ENCODE peak calls at places on chromosomes 16 and 17, in eight cellular contexts. One of them, this sample, is unnamed.

GRCh38 chr17:75684924-75685323 is 17.8 kb downstream of the SAP30BP start:
- DNase-seq in ascending aorta: no peak
- DNase-seq in H9: no peak
- DNase-seq in GM23338: no peak
- DNase-seq in lower lobe of right lung: peak; percentile 61
- DNase-seq in adrenal gland: no peak
- DNase-seq in endothelial cell of umbilical vein: no peak
- DNase-seq in Panc1: no peak
- DNase-seq in this sample: no peak

GRCh38 chr16:14522617-14523135 is 107.4 kb downstream of the PARN start:
- DNase-seq in ascending aorta: no peak
- DNase-seq in H9: no peak
- DNase-seq in GM23338: no peak
- DNase-seq in lower lobe of right lung: no peak
- DNase-seq in adrenal gland: no peak
- DNase-seq in endothelial cell of umbilical vein: no peak
- DNase-seq in Panc1: no peak
- DNase-seq in this sample: no peak

GRCh38 chr16:48963901-48964615 is 317.6 kb downstream of the CBLN1 start:
- DNase-seq in ascending aorta: no peak
- DNase-seq in H9: no peak
- DNase-seq in GM23338: no peak
- DNase-seq in lower lobe of right lung: no peak
- DNase-seq in adrenal gland: no peak
- DNase-seq in endothelial cell of umbilical vein: no peak
- DNase-seq in Panc1: peak; percentile 61
- DNase-seq in this sample: no peak

GRCh38 chr16:11354733-11355574 is 9.7 kb downstream of the RMI2 start:
- DNase-seq in ascending aorta: no peak
- DNase-seq in H9: no peak
- DNase-seq in GM23338: no peak
- DNase-seq in lower lobe of right lung: peak; percentile 56
- DNase-seq in adrenal gland: peak; percentile 38
- DNase-seq in endothelial cell of umbilical vein: no peak
- DNase-seq in Panc1: no peak
- DNase-seq in this sample: no peak

GRCh38 chr16:85369741-85370528 is 243.2 kb upstream of the GSE1 start:
- DNase-seq in ascending aorta: no peak
- DNase-seq in H9: peak; percentile 74
- DNase-seq in GM23338: peak; percentile 79
- DNase-seq in lower lobe of right lung: peak; percentile 79
- DNase-seq in adrenal gland: peak; percentile 85
- DNase-seq in endothelial cell of umbilical vein: no peak
- DNase-seq in Panc1: no peak
- DNase-seq in this sample: peak; percentile 14

GRCh38 chr16:85573696-85574641 is 39.2 kb upstream of the GSE1 start:
- DNase-seq in ascending aorta: no peak
- DNase-seq in H9: no peak
- DNase-seq in GM23338: no peak
- DNase-seq in lower lobe of right lung: no peak
- DNase-seq in adrenal gland: peak; percentile 56
- DNase-seq in endothelial cell of umbilical vein: peak; percentile 82
- DNase-seq in Panc1: no peak
- DNase-seq in this sample: no peak

GRCh38 chr16:67024384-67024896 is 4.5 kb upstream of the CBFB start:
- DNase-seq in ascending aorta: no peak
- DNase-seq in H9: no peak
- DNase-seq in GM23338: no peak
- DNase-seq in lower lobe of right lung: no peak
- DNase-seq in adrenal gland: peak; percentile 13
- DNase-seq in endothelial cell of umbilical vein: no peak
- DNase-seq in Panc1: no peak
- DNase-seq in this sample: no peak

GRCh38 chr16:69417537-69418199 is 6.8 kb upstream of the CYB5B start:
- DNase-seq in ascending aorta: no peak
- DNase-seq in H9: peak; percentile 79
- DNase-seq in GM23338: peak; percentile 64
- DNase-seq in lower lobe of right lung: no peak
- DNase-seq in adrenal gland: peak; percentile 64
- DNase-seq in endothelial cell of umbilical vein: peak; percentile 64
- DNase-seq in Panc1: peak; percentile 85
- DNase-seq in this sample: no peak

GRCh38 chr17:68033636-68034451 is 1.7 kb upstream of the KPNA2 start:
- DNase-seq in ascending aorta: no peak
- DNase-seq in H9: peak; percentile 97
- DNase-seq in GM23338: peak; percentile 98
- DNase-seq in lower lobe of right lung: no peak
- DNase-seq in adrenal gland: no peak
- DNase-seq in endothelial cell of umbilical vein: peak; percentile 68
- DNase-seq in Panc1: no peak
- DNase-seq in this sample: no peak

GRCh38 chr17:50277357-50277754 is 3.1 kb downstream of the TMEM92 start:
- DNase-seq in ascending aorta: no peak
- DNase-seq in H9: peak; percentile 35
- DNase-seq in GM23338: no peak
- DNase-seq in lower lobe of right lung: no peak
- DNase-seq in adrenal gland: no peak
- DNase-seq in endothelial cell of umbilical vein: no peak
- DNase-seq in Panc1: no peak
- DNase-seq in this sample: no peak

GRCh38 chr17:67025216-67025792 is 19.1 kb upstream of the CACNG1 start:
- DNase-seq in ascending aorta: no peak
- DNase-seq in H9: no peak
- DNase-seq in GM23338: no peak
- DNase-seq in lower lobe of right lung: peak; percentile 64
- DNase-seq in adrenal gland: no peak
- DNase-seq in endothelial cell of umbilical vein: no peak
- DNase-seq in Panc1: no peak
- DNase-seq in this sample: no peak

GRCh38 chr17:47967607-47968252 is 3.2 kb upstream of the CDK5RAP3 start:
- DNase-seq in ascending aorta: no peak
- DNase-seq in H9: no peak
- DNase-seq in GM23338: no peak
- DNase-seq in lower lobe of right lung: no peak
- DNase-seq in adrenal gland: no peak
- DNase-seq in endothelial cell of umbilical vein: no peak
- DNase-seq in Panc1: no peak
- DNase-seq in this sample: no peak

GRCh38 chr17:39094607-39095308 is 56.7 kb downstream of the PLXDC1 start:
- DNase-seq in ascending aorta: no peak
- DNase-seq in H9: no peak
- DNase-seq in GM23338: no peak
- DNase-seq in lower lobe of right lung: no peak
- DNase-seq in adrenal gland: no peak
- DNase-seq in endothelial cell of umbilical vein: no peak
- DNase-seq in Panc1: no peak
- DNase-seq in this sample: no peak

GRCh38 chr17:60091109-60091508 is 12.4 kb upstream of the HEATR6 start:
- DNase-seq in ascending aorta: no peak
- DNase-seq in H9: no peak
- DNase-seq in GM23338: no peak
- DNase-seq in lower lobe of right lung: no peak
- DNase-seq in adrenal gland: no peak
- DNase-seq in endothelial cell of umbilical vein: no peak
- DNase-seq in Panc1: no peak
- DNase-seq in this sample: no peak

GRCh38 chr17:67765623-67766022 is 47.9 kb downstream of the NOL11 start:
- DNase-seq in ascending aorta: no peak
- DNase-seq in H9: no peak
- DNase-seq in GM23338: no peak
- DNase-seq in lower lobe of right lung: no peak
- DNase-seq in adrenal gland: no peak
- DNase-seq in endothelial cell of umbilical vein: no peak
- DNase-seq in Panc1: no peak
- DNase-seq in this sample: no peak

GRCh38 chr17:4900231-4901107 is 1.1 kb downstream of the C17orf107 start:
- DNase-seq in ascending aorta: no peak
- DNase-seq in H9: peak; percentile 94
- DNase-seq in GM23338: peak; percentile 92
- DNase-seq in lower lobe of right lung: peak; percentile 71
- DNase-seq in adrenal gland: no peak
- DNase-seq in endothelial cell of umbilical vein: no peak
- DNase-seq in Panc1: no peak
- DNase-seq in this sample: peak; percentile 81

GRCh38 chr17:4901648-4902344 is 1.1 kb downstream of the CHRNE start:
- DNase-seq in ascending aorta: no peak
- DNase-seq in H9: peak; percentile 52
- DNase-seq in GM23338: no peak
- DNase-seq in lower lobe of right lung: peak; percentile 87
- DNase-seq in adrenal gland: no peak
- DNase-seq in endothelial cell of umbilical vein: peak; percentile 57
- DNase-seq in Panc1: no peak
- DNase-seq in this sample: no peak

GRCh38 chr17:4901108-4901647 is 1.7 kb downstream of the CHRNE start:
- DNase-seq in ascending aorta: no peak
- DNase-seq in H9: no peak
- DNase-seq in GM23338: no peak
- DNase-seq in lower lobe of right lung: no peak
- DNase-seq in adrenal gland: no peak
- DNase-seq in endothelial cell of umbilical vein: no peak
- DNase-seq in Panc1: no peak
- DNase-seq in this sample: no peak

GRCh38 chr17:4902540-4902939 is 358 bp downstream of the CHRNE start:
- DNase-seq in ascending aorta: no peak
- DNase-seq in H9: no peak
- DNase-seq in GM23338: no peak
- DNase-seq in lower lobe of right lung: peak; percentile 43
- DNase-seq in adrenal gland: no peak
- DNase-seq in endothelial cell of umbilical vein: no peak
- DNase-seq in Panc1: no peak
- DNase-seq in this sample: no peak

DNA sequence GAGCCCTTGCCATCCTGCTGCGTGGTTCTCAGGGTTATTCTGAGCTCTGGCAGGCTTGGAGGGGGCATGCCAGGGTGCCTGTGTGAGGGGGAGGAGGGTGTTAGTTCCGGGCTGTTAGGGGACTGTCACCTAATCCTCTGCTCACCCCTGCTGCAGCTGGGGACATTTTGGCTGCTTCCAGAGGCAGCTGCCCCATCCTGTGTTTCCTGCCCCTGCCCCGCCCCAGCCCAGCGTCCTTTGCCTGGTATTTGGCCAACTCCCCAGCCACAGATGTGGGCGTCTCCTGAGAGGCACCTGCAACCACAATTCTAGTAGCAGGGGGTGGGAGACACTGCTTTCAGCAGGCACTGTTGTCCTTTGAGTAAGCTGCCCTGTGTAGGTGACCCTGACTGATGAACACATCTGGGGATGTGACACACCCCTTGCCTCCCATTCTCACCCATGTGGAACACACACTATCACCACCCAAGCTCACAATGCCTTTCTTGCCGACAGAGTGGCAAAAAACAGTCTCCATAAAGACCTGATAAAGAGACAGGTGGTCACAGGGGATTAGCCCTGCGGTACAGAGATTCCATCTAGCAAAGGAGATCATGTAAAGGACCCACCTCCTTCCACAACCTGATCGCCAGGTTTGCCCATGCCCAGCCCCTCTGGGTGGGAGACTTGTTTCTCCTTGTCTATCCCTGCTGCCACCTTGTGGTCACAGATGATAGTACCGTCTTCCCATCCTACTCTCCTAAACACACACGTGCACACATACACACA is at the start of gene CHRNE:
- DNase-seq in ascending aorta: no peak
- DNase-seq in H9: peak; percentile 94
- DNase-seq in GM23338: peak; percentile 96
- DNase-seq in lower lobe of right lung: peak; percentile 71
- DNase-seq in adrenal gland: peak; percentile 89
- DNase-seq in endothelial cell of umbilical vein: peak; percentile 76
- DNase-seq in Panc1: peak; percentile 71
- DNase-seq in this sample: peak; percentile 88
- H3K27ac ChIP-seq in ascending aorta: peak within 1 kb of the TSS; percentile 11
- H3K27ac ChIP-seq in H9: no peak within 1 kb of the TSS
- H3K27ac ChIP-seq in GM23338: no peak within 1 kb of the TSS
- H3K27ac ChIP-seq in lower lobe of right lung: peak within 1 kb of the TSS; percentile 53
- H3K27ac ChIP-seq in adrenal gland: no peak within 1 kb of the TSS
- H3K27ac ChIP-seq in endothelial cell of umbilical vein: no peak within 1 kb of the TSS
- H3K27ac ChIP-seq in Panc1: no peak within 1 kb of the TSS
- H3K27ac ChIP-seq in this sample: no peak within 1 kb of the TSS

GRCh38 chr17:17080781-17081180 is 38.5 kb downstream of the MPRIP start:
- DNase-seq in ascending aorta: no peak
- DNase-seq in H9: no peak
- DNase-seq in GM23338: no peak
- DNase-seq in lower lobe of right lung: no peak
- DNase-seq in adrenal gland: no peak
- DNase-seq in endothelial cell of umbilical vein: no peak
- DNase-seq in Panc1: no peak
- DNase-seq in this sample: no peak
- H3K4me1 ChIP-seq in ascending aorta: peaks cover 17% of the 10 kb centered on the region
- H3K4me1 ChIP-seq in H9: no peaks in the 10 kb centered on the region
- H3K4me1 ChIP-seq in GM23338: no peaks in the 10 kb centered on the region
- H3K4me1 ChIP-seq in lower lobe of right lung: peaks cover 61% of the 10 kb centered on the region
- H3K4me1 ChIP-seq in adrenal gland: peaks cover 26% of the 10 kb centered on the region
- H3K4me1 ChIP-seq in endothelial cell of umbilical vein: peaks cover 3% of the 10 kb centered on the region
- H3K4me1 ChIP-seq in Panc1: no peaks in the 10 kb centered on the region
- H3K4me1 ChIP-seq in this sample: no peaks in the 10 kb centered on the region

DNA sequence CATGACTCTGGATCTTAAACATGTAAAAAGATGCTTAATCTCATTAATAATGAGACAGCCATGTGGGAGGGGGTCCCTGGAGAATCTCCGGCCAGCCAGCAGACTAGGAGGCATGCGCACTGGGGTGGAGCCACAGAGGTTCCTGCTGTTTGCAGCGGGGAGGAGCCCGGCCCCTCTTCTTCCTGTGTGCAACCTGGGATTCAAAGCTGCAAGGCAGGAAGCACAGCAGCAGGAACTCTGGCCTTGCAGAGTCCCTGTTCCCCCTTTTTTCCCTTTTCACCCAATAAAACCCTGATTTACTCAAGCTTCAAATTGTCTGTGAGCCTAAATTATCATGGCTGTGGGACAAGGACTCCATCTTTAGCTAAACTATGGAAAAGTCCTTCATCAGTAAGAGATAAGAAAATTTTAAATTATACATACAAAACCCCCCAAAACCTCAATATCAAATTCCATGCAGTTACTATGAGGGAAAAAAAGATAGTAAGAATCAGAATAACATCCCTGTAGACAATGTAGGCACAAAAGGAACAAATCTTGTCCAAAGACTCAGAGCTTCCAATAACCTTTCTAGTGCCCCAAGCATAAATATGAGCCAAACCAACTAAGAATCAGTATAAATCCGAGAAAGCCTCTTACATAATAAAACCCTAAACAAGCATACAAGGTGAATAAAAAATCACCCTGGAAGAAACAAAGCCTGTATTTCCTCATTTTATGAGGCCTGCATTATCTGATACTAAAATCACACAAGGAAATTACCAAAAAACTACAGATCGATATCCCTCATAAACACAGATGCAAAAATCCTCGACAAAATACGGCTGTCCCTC is 12.1 kb downstream of the CFDP1 start:
- DNase-seq in ascending aorta: no peak
- DNase-seq in H9: peak; percentile 90
- DNase-seq in GM23338: peak; percentile 91
- DNase-seq in lower lobe of right lung: peak; percentile 84
- DNase-seq in adrenal gland: peak; percentile 61
- DNase-seq in endothelial cell of umbilical vein: no peak
- DNase-seq in Panc1: no peak
- DNase-seq in this sample: no peak
- H3K27ac ChIP-seq in ascending aorta: no peak overlapping the region
- H3K27ac ChIP-seq in H9: peak overlapping the region; percentile 33
- H3K27ac ChIP-seq in GM23338: peak overlapping the region; percentile 83
- H3K27ac ChIP-seq in lower lobe of right lung: no peak overlapping the region
- H3K27ac ChIP-seq in adrenal gland: no peak overlapping the region
- H3K27ac ChIP-seq in endothelial cell of umbilical vein: no peak overlapping the region
- H3K27ac ChIP-seq in Panc1: peak overlapping the region; percentile 74
- H3K27ac ChIP-seq in this sample: no peak overlapping the region

GRCh38 chr16:29745126-29745852 is 501 bp downstream of the C16orf54 start:
- DNase-seq in ascending aorta: no peak
- DNase-seq in H9: no peak
- DNase-seq in GM23338: peak; percentile 35
- DNase-seq in lower lobe of right lung: peak; percentile 56
- DNase-seq in adrenal gland: no peak
- DNase-seq in endothelial cell of umbilical vein: no peak
- DNase-seq in Panc1: no peak
- DNase-seq in this sample: peak; percentile 35
- H3K4me1 ChIP-seq in ascending aorta: no peaks in the 10 kb centered on the region
- H3K4me1 ChIP-seq in H9: no peaks in the 10 kb centered on the region
- H3K4me1 ChIP-seq in GM23338: peaks cover 3% of the 10 kb centered on the region
- H3K4me1 ChIP-seq in lower lobe of right lung: peaks cover 14% of the 10 kb centered on the region
- H3K4me1 ChIP-seq in adrenal gland: no peaks in the 10 kb centered on the region
- H3K4me1 ChIP-seq in endothelial cell of umbilical vein: no peaks in the 10 kb centered on the region
- H3K4me1 ChIP-seq in Panc1: no peaks in the 10 kb centered on the region
- H3K4me1 ChIP-seq in this sample: peaks cover 80% of the 10 kb centered on the region

This sample was measured in CD4-positive, CD25-positive, alpha-beta regulatory T cell.